ENCODE peak calls at places on chromosomes 3 and 15, in five cellular contexts. R is Karpas-422, S is OCI-LY7, M is cardiac muscle cell, L is neural progenitor cell. K is an unnamed sample.

GRCh38 chr3:142858043-142858442 is 30.8 kb downstream of the PCOLCE2 start:
- DNase-seq in S (no peak), M (no peak), L (no peak), R (no peak), K (no peak)

GRCh38 chr15:91471410-91471993 is 371.4 kb downstream of the SV2B start:
- DNase-seq in R (no peak), S (no peak), M (peak), L (no peak), K (no peak)

GRCh38 chr15:80160570-80161156 is 7.9 kb downstream of the FAH start:
- DNase-seq in M (peak), R (no peak), S (peak), L (no peak), K (no peak)

GRCh38 chr15:37581866-37582532 is 352.4 kb upstream of the TMCO5A start:
- DNase-seq in R (no peak), M (no peak), L (no peak), S (no peak), K (no peak)

GRCh38 chr3:171383206-171384018 is 76.8 kb downstream of the TNIK start:
- DNase-seq in M (peak), S (no peak), L (peak), R (no peak), K (no peak)

GRCh38 chr3:114685053-114685630 is 391.3 kb downstream of the TIGIT start:
- DNase-seq in S (no peak), L (peak), R (no peak), M (no peak), K (no peak)

GRCh38 chr3:32706348-32707025 is 21.5 kb downstream of the CNOT10 start:
- DNase-seq in R (no peak), M (peak), L (no peak), S (no peak), K (no peak)

GRCh38 chr3:72123908-72124441 is 339.0 kb upstream of the PROK2 start:
- DNase-seq in M (peak), S (no peak), R (peak), L (no peak), K (no peak)

GRCh38 chr3:119580148-119580760 is 962 bp downstream of the ADPRH start:
- DNase-seq in R (peak), S (peak), M (peak), L (peak), K (peak)

GRCh38 chr3:184260571-184261269 is 633 bp downstream of the CAMK2N2 start:
- DNase-seq in S (no peak), M (no peak), L (peak), R (no peak), K (no peak)

GRCh38 chr3:158097571-158098553 is 8.4 kb downstream of the SHOX2 start:
- DNase-seq in S (peak), M (peak), L (peak), R (peak), K (no peak)

GRCh38 chr15:39302936-39303335 is 277.9 kb upstream of the THBS1 start:
- DNase-seq in L (no peak), S (no peak), R (no peak), M (no peak), K (no peak)

GRCh38 chr3:64267774-64268604 is 42.7 kb upstream of the PRICKLE2 start:
- DNase-seq in L (peak), M (peak), R (no peak), S (no peak), K (peak)

GRCh38 chr3:25508901-25509300 is 80.8 kb downstream of the RARB start:
- DNase-seq in L (no peak), R (no peak), S (no peak), M (peak), K (no peak)

GRCh38 chr3:44076221-44076829 is 165.4 kb upstream of the TOPAZ1 start:
- DNase-seq in R (no peak), S (no peak), L (no peak), M (no peak), K (no peak)

GRCh38 chr15:72011291-72011940 is 106.5 kb downstream of the MYO9A start:
- DNase-seq in L (no peak), M (no peak), S (no peak), R (no peak), K (no peak)

GRCh38 chr3:156594229-156594683 is 39.3 kb upstream of the SSR3 start:
- DNase-seq in M (no peak), S (no peak), R (no peak), L (no peak), K (no peak)

GRCh38 chr3:98893740-98894139 is 7.8 kb downstream of the DCBLD2 start:
- DNase-seq in M (no peak), S (no peak), R (no peak), L (peak), K (no peak)

GRCh38 chr15:51224428-51224827 is 114.0 kb downstream of the CYP19A1 start:
- DNase-seq in M (peak), S (no peak), R (no peak), L (no peak), K (no peak)

GRCh38 chr15:45155739-45156138 is 25.9 kb downstream of the DUOX1 start:
- DNase-seq in R (no peak), L (no peak), M (no peak), S (no peak), K (no peak)

GRCh38 chr3:196563721-196564225 is 4.6 kb downstream of the WDR53 start:
- DNase-seq in M (peak), R (no peak), S (no peak), L (no peak), K (no peak)

GRCh38 chr15:40891810-40892448 is 2.3 kb upstream of the VPS18 start:
- DNase-seq in R (peak), L (peak), M (peak), S (peak), K (no peak)

GRCh38 chr3:182357928-182358327 is 435.4 kb upstream of the ATP11B start:
- DNase-seq in L (peak), M (no peak), S (no peak), R (no peak), K (no peak)

GRCh38 chr3:106018111-106018510 is 149.3 kb upstream of the CBLB start:
- DNase-seq in L (no peak), R (no peak), M (no peak), S (no peak), K (no peak)

GRCh38 chr3:127172670-127173515 is 20.0 kb upstream of the PRR23E start:
- DNase-seq in R (no peak), S (no peak), L (no peak), M (peak), K (no peak)

GRCh38 chr15:100897873-100898490 is 18.4 kb downstream of the ALDH1A3 start:
- DNase-seq in L (no peak), M (no peak), R (no peak), S (no peak), K (no peak)

GRCh38 chr3:134357914-134358811 is 16.1 kb downstream of the AMOTL2 start:
- DNase-seq in L (no peak), S (peak), M (peak), R (peak), K (peak)

GRCh38 chr15:64524778-64525177 is 64.4 kb downstream of the ZNF609 start:
- DNase-seq in L (no peak), R (no peak), S (no peak), M (peak), K (no peak)

GRCh38 chr3:71724584-71725278 is 471 bp downstream of the EIF4E3 start:
- DNase-seq in R (no peak), L (peak), M (peak), S (no peak), K (peak)

DNA sequence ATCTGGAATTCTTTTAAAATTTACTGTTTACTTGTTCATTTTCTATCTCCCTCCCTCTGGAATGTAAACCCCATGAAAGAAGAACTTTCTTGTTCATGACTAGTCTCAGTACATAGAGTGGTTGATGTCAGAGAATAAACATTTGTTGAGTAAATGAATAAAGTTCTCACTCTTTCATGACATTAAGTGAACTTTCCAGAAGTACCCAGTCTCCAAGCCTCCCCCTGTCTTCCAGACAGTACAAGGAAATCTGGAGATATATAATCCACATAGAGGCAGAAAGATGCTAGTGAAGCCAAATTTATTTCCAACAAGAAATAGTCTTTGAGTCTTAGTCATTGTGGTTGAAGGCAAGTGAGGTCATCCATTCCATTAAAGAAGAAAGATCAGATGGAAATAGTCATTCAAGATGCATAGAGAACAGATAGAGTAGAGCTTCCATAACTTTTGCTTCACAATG is 71.5 kb upstream of the GALNT15 start:
- DNase-seq in L (no peak), M (peak), R (no peak), S (no peak), K (no peak)
- H3K27ac ChIP-seq in L (no peak), M (no peak), R (no peak), S (no peak), K (no peak)

DNA sequence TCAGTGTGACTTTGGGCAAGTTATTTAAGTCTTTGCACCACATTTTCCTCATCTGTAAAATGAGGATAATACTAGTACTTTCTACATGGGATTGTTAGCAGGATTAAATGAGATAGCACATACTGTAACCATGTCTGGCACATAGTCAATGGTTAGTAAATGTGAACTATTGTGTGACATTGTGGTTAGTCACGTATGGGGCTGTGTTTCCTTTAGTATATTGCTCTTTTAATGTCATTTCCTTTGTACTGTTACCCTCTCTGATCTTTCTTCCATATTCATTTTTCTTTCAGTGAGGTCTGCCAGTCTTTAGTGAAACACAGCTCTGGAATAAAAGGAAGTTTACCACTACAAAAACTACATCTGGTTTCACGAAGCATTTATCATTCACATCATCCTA is 21.4 kb downstream of the OPA1 start:
- DNase-seq in S (no peak), R (no peak), M (no peak), L (no peak), K (no peak)
- H3K27ac ChIP-seq in S (no peak), R (no peak), M (no peak), L (no peak), K (no peak)

GRCh38 chr3:47781326-47781684 is 388 bp downstream of the SMARCC1 start:
- DNase-seq in M (peak), L (peak), R (peak), S (peak), K (peak)

GRCh38 chr3:47782538-47783308 is 1.0 kb upstream of the SMARCC1 start:
- DNase-seq in M (no peak), L (no peak), S (peak), R (peak), K (no peak)

GRCh38 chr3:47783673-47784072 is 2.0 kb upstream of the SMARCC1 start:
- DNase-seq in L (no peak), S (no peak), R (no peak), M (no peak), K (no peak)

GRCh38 chr3:47780727-47781325 is 867 bp downstream of the SMARCC1 start:
- DNase-seq in S (no peak), L (no peak), R (no peak), M (peak), K (no peak)

DNA sequence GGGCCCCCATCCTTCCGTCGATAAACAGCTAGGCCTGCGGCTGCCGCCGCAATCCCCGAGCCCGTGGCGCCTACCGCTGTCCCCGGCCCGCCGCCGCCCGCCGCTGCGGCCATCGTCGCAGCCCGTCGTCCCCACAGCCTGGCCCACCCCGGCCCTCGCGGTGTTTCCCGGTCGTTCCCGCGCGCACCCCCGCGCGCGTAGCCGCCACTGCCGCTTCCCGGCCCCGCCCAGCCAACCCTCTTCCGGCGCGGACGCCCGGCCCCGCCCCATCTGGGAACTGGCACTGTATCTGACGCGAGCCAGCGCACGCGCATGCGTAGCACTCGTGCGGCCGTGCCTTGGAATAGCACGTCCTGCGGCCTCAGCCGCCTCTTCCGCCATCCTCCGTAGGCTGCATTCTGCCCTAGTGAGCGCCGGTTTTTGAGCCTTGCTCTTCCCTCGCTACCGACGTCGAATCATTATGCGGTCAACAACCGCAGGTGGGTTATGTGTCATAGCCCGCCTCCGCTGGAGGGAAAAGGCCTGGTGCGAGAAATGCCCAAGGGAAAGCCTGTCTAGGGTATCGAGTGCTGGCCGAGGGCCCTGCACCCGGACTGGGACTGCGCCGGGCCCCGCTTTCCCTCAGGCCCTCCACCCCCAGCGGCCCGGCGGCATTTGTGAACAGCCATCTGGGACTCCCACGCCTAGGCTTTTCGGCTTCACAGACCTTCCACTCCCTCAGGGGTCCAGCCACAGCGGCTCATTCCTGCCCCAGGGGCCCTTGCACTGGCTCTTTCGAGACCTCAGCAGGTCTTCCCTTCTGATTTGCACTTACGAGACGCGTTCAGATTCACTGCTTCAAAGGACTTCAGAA is at the start of gene SMARCC1:
- DNase-seq in L (peak), R (peak), M (peak), S (peak), K (peak)
- H3K27ac ChIP-seq in L (peak), R (peak), M (peak), S (peak), K (peak)

GRCh38 chr3:46467562-46467961 is 2.9 kb upstream of the LTF start:
- DNase-seq in S (no peak), M (no peak), R (no peak), L (no peak), K (no peak)

GRCh38 chr3:46469680-46470357 is 5.1 kb upstream of the LTF start:
- DNase-seq in M (peak), R (no peak), L (no peak), S (no peak), K (no peak)

GRCh38 chr3:46466871-46467403 is 2.2 kb upstream of the LTF start:
- DNase-seq in M (no peak), S (no peak), R (no peak), L (no peak), K (no peak)

GRCh38 chr3:46470831-46471230 is 6.1 kb upstream of the LTF start:
- DNase-seq in M (no peak), L (no peak), S (no peak), R (no peak), K (no peak)

GRCh38 chr3:46468758-46469600 is 4.3 kb upstream of the LTF start:
- DNase-seq in M (no peak), S (no peak), R (no peak), L (no peak), K (no peak)
- H3K27ac ChIP-seq in M (no peak), S (no peak), R (no peak), L (no peak), K (no peak)

GRCh38 chr3:11555823-11556222 is 87.9 kb downstream of the VGLL4 start:
- DNase-seq in S (no peak), L (no peak), M (no peak), R (no peak), K (no peak)
- H3K27ac ChIP-seq in S (no peak), L (no peak), M (peak), R (no peak), K (no peak)

DNA sequence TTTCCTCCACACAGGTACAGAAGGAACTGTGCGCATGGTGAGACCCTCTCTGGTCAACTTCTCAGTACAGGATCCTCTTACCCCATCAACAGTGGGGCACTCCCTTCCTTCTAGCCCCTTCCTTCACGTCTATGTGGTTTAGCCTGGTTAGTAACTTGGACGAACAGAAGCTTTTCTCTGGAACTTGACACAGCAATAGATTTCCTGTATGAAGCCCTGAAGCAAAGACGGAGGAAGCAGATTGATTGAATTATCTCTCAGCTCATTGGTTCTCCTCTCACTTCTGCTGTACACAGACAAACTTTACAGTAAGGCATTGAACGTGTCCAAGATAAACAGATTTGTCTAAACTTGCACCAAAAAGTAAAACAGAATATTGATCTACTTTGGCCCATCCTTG is at the start of gene CD200R1:
- DNase-seq in R (no peak), M (no peak), L (no peak), S (no peak), K (no peak)
- H3K27ac ChIP-seq in R (no peak), M (no peak), L (no peak), S (no peak), K (no peak)

DNA sequence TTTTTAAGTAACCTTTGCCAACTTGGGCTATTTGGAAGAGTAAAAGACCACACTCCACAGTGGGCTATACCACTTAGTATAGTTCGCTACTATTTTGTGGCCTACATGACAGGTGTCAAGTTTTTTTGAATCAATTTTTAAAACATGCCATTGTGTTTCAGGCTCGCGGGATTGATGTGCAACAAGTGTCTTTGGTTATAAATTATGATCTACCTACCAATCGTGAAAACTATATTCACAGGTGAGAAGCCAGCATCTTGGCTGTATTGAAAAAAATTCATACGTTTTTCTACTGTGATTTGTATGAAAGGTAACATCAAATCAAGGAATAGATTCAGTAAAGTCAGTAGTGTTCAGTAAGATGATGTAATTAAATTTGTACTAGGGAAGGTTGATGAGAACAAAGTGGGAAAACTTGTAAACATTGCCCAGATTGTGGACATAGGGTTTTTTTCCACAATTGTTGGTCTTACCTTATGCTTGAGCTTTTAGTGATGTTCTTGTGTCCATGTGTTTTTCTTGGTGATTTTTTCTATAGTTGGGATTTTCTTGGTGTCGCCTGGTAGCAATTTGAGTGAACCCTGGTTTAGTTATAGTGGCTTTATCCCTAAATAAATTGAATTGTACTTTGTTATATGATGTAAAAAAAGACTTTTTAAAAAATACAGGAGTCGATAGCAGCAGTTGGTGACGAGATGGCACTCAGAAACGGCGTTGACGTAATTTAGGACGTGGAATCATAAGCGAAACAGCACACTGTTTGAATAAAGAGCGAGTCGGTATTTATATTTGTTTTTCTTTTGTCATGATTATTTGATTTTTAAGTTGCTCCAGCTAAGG is 4.5 kb downstream of the EIF4A2 start:
- DNase-seq in R (peak), M (no peak), S (peak), L (no peak), K (no peak)
- H3K27ac ChIP-seq in R (no peak), M (peak), S (peak), L (peak), K (no peak)

DNA sequence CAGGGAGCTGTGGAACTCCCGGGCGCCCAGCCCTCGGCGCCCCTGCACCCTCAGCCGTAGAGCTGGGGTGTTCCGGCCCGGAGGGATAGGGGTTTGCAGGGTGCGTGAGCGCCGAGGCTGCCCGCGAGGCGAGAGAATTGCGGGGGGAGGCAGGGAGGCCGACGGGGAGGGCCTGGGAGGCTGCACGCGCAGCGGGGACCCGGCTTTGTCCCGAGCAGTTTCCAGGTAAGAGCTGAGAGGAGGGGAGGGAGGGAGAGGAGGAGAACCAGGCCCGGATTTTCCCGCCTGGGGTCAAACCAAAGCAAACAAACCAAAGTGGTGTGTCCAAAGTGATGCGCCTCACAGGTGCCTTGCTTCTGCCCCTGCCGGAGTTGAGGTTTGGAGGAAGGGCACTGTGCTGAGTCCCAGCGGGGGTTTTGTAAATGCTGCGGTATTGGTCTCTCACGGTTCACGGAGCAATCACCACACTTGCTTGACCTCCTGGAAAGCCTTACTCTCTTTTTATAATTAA is 146.4 kb downstream of the TJP1 start:
- DNase-seq in S (peak), L (peak), R (no peak), M (no peak), K (no peak)
- H3K27ac ChIP-seq in S (no peak), L (no peak), R (no peak), M (no peak), K (no peak)